ENCODE peak calls at places on chromosomes 2 and 18, in five cellular contexts. K is psoas muscle, Z is adrenal gland, X is PC-9, H is IMR-90. B is an unnamed sample.

GRCh38 chr2:226909131-226909530 is 73.3 kb downstream of the RHBDD1 start:
- DNase-seq in K (no peak), Z (no peak), X (no peak), H (peak; percentile 50), B (no peak)

GRCh38 chr2:168686485-168687191 is 115.8 kb upstream of the NOSTRIN start:
- DNase-seq in H (peak; percentile 37), X (no peak), Z (no peak), K (no peak), B (no peak)

GRCh38 chr18:12645751-12646203 is 12.1 kb downstream of the SPIRE1 start:
- DNase-seq in Z (peak; percentile 73), H (peak; percentile 52), X (peak; percentile 13), K (peak; percentile 30), B (no peak)

GRCh38 chr2:56185582-56186046 is 1.8 kb downstream of the CCDC85A start:
- DNase-seq in H (no peak), K (peak; percentile 29), X (peak; percentile 1), Z (peak; percentile 23), B (peak; percentile 70)

GRCh38 chr18:68409585-68409984 is 305.3 kb downstream of the TMX3 start:
- DNase-seq in X (no peak), H (no peak), Z (no peak), K (no peak), B (no peak)

GRCh38 chr2:8517850-8518480 is 163.9 kb upstream of the ID2 start:
- DNase-seq in Z (no peak), X (no peak), H (no peak), K (no peak), B (no peak)

GRCh38 chr2:199258291-199258690 is 199.4 kb downstream of the SATB2 start:
- DNase-seq in K (no peak), H (no peak), Z (no peak), X (no peak), B (no peak)

GRCh38 chr2:205747827-205748386 is 65.6 kb downstream of the NRP2 start:
- DNase-seq in K (no peak), Z (no peak), H (no peak), X (peak; percentile 68), B (peak; percentile 70)

GRCh38 chr2:240463866-240464481 is 28.5 kb downstream of the GPC1 start:
- DNase-seq in X (no peak), K (no peak), H (no peak), Z (no peak), B (peak; percentile 52)

GRCh38 chr2:120231974-120232635 is 8.9 kb upstream of the TMEM185B start:
- DNase-seq in X (peak; percentile 29), Z (peak; percentile 52), H (peak; percentile 50), K (no peak), B (peak; percentile 53)

GRCh38 chr2:159131882-159132281 is 154.6 kb downstream of the WDSUB1 start:
- DNase-seq in K (no peak), Z (no peak), H (peak; percentile 97), X (no peak), B (no peak)

GRCh38 chr18:68713131-68713530 is 1.8 kb downstream of the TMX3 start:
- DNase-seq in Z (no peak), K (no peak), X (no peak), H (no peak), B (peak; percentile 10)

GRCh38 chr18:7980136-7980535 is 413.0 kb downstream of the PTPRM start:
- DNase-seq in Z (no peak), K (no peak), X (no peak), H (no peak), B (no peak)

GRCh38 chr2:7516447-7517121 is 599.4 kb downstream of the RNF144A start:
- DNase-seq in Z (no peak), X (no peak), H (no peak), K (no peak), B (no peak)

GRCh38 chr2:220315098-220315785 is 687.8 kb downstream of the SLC4A3 start:
- DNase-seq in X (no peak), H (no peak), Z (no peak), K (no peak), B (no peak)

DNA sequence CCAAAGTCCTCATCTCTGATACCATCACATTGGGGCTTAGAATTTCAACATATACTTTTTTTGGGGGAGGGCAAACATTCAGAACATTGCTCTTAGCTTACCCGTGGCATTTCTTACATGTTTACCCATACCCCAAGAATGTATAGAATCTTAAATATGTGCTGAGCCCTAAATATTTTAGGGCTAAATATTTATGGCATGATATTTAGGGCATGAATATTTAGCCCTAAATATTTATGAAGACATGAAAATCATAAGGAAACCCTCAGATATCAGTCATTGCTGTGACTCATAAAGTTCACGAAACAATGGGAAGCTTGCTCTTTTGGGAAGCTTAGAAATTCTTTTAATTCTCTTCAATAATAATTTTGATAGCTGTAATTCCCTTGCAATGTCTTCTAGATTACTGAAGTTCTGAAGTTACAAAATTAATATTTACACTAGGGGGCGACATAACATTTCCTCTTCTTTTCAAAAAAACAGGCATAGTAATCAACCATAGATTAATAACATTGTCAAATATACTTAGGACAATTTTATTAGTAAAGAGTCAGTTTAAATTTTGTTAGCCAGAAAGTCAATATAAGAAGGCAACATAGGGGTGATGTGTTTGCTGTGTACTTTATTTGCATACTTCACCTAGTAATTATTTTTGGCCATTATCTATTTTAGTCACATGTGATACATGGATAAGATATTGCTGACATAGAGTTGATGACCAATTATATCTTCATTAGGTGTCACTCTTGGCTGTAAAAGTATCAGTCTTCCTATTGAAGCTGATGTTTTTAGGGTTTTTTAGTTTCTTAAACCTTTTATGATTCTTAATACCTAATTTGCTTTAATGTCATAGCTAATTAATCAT is 13.1 kb downstream of the ZNF804A start:
- DNase-seq in H (peak; percentile 48), Z (no peak), X (no peak), K (no peak), B (no peak)
- TF ChIP-seq CTCF in H (peak; percentile 60), Z (peak; percentile 44), X (peak; percentile 61), K (peak; percentile 15), B (no peak)

GRCh38 chr18:40102903-40103302 is 1852.1 kb upstream of the PIK3C3 start:
- DNase-seq in Z (no peak), X (no peak), H (no peak), K (no peak), B (no peak)
- H3K4me3 ChIP-seq in Z (no peak overlapping the region), X (no peak overlapping the region), H (no peak overlapping the region), K (no peak overlapping the region), B (no peak overlapping the region)

GRCh38 chr2:41502752-41503151 is 545.1 kb upstream of the PKDCC start:
- DNase-seq in K (no peak), Z (no peak), H (no peak), X (no peak), B (no peak)

GRCh38 chr2:41498791-41499190 is 549.0 kb upstream of the PKDCC start:
- DNase-seq in X (no peak), Z (no peak), K (no peak), H (no peak), B (no peak)

GRCh38 chr2:41495050-41495449 is 552.8 kb upstream of the PKDCC start:
- DNase-seq in K (no peak), X (no peak), H (no peak), Z (no peak), B (no peak)

GRCh38 chr2:41500895-41501294 is 546.9 kb upstream of the PKDCC start:
- DNase-seq in K (no peak), Z (no peak), X (no peak), H (no peak), B (no peak)

DNA sequence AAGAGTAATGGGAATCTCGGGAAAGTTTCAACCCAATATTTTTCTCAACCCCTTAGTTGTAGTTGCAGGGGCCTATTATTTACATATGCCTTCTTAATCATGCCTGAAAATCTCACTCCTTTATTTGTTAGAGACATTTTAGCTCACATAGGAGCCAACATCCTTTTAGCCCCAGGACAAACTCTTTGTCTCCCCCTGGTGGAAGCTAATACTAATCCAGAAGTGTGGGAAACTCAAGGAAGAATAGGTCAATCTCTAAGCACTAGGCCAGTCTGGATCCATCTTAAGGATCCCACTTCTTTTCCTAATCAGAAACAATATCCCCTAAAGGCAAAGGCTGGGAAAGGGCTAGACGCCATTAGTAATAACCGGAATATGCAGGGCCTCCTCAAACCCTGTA is 550.9 kb upstream of the PKDCC start:
- DNase-seq in K (no peak), X (no peak), Z (no peak), H (no peak), B (no peak)
- TF ChIP-seq CTCF in K (no peak), X (peak; percentile 65), Z (no peak), H (no peak), B (no peak)

GRCh38 chr18:48409591-48410094 is 460 bp upstream of the ZBTB7C start:
- DNase-seq in X (no peak), Z (peak; percentile 76), K (peak; percentile 63), H (no peak), B (peak; percentile 81)

GRCh38 chr18:48407358-48407757 is 1.8 kb downstream of the ZBTB7C start:
- DNase-seq in K (no peak), Z (peak; percentile 60), H (no peak), X (no peak), B (no peak)

GRCh38 chr18:48410095-48410920 is 1.1 kb upstream of the ZBTB7C start:
- DNase-seq in H (peak; percentile 72), X (peak; percentile 80), Z (peak; percentile 96), K (peak; percentile 94), B (peak; percentile 96)

GRCh38 chr18:48408111-48408726 is 964 bp downstream of the ZBTB7C start:
- DNase-seq in H (no peak), X (no peak), Z (peak; percentile 60), K (peak; percentile 30), B (no peak)

DNA sequence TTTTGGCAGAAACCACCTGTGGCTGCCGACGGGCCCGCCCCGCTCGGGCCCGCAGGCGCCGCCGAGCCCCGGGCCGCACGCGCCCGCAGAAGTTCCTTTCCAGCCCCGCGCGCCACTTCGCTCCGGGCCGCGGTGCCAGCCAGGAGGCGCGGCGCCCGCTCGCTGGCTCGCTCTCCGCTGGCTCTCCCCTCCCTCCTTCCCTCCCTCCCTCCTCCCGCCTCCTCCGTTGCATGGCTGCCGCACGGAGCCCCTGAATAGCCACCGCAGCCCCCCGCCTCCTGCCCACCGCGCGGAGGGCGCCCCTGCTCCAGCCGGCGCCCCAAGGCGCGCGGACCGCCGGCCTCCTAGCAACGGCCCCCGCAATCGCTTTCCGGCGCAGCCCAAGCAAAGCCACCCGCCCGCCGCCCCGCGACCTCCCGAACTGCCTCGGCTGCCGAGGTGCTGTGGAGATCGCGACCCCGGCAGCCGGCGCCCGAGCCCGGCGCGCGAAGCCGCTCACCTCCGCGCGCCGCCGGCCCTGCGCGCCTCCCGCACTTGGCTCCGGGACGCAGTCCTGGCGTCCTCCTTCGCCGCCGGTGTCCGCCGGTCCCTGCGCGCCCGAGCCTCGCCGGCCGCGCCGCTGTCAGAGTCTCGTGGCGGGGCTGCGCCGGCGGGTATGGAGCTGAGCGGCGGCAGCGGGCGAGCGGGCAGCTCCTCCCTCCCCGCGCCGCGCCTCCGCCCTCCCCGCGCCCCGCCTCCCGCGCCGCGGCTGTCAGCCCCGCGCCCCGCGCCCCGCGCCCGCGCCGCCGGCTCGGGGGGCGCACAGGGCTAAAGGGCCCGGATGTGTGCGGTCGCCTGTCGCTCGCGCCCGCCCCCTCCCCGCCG is at the start of gene ZBTB7C:
- DNase-seq in K (peak; percentile 54), Z (peak; percentile 68), H (no peak), X (no peak), B (peak; percentile 77)
- H3K4me3 ChIP-seq in K (peak within 1 kb of the TSS; percentile 86), Z (peak within 1 kb of the TSS; percentile 91), H (peak within 1 kb of the TSS; percentile 49), X (peak within 1 kb of the TSS; percentile 99), B (peak within 1 kb of the TSS; percentile 54)

DNA sequence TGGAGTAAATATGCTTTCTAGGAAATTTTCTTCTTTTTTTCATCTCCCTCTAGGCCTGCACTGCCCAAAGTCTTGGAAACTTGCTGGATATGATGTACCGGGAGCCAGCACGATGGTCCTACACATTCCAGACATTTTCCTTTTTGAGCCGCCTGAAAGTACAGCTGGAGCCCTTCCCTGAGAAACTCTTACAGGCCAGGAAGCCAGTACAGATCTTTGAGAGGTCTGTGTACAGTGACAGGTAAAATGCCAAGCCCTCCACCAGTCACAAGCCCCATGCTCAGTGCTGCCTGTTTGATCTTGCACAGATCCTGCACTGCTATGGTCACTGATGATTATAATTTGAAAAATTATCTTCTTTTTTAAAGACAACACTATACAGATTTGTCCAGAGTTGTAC is 20.0 kb downstream of the DGUOK start:
- DNase-seq in Z (no peak), H (no peak), X (no peak), K (no peak), B (no peak)
- TF ChIP-seq CTCF in Z (no peak), H (no peak), X (no peak), K (no peak), B (no peak)